ENCODE peak calls at places on chromosomes 7 and 10, in five cellular contexts. O is K562, B is H9, N is GM23338, X is mammary epithelial cell. E is an unnamed sample.

GRCh38 chr7:12630615-12630884 is 56.9 kb upstream of the ARL4A start:
- DNase-seq in O (no peak), N (no peak), B (no peak), X (no peak), E (no peak)

GRCh38 chr10:104230490-104230889 is 1.7 kb downstream of the CFAP43 start:
- DNase-seq in N (no peak), X (no peak), O (no peak), B (no peak), E (no peak)

GRCh38 chr7:139913006-139913405 is 83.9 kb downstream of the TBXAS1 start:
- DNase-seq in O (peak; percentile 12), B (no peak), X (no peak), N (no peak), E (no peak)

GRCh38 chr10:61842755-61843497 is 58.6 kb upstream of the ARID5B start:
- DNase-seq in B (no peak), N (no peak), O (no peak), X (peak; percentile 63), E (no peak)

GRCh38 chr7:27168265-27168947 is 3.1 kb upstream of the HOXA9 start:
- DNase-seq in O (no peak), B (no peak), N (peak; percentile 31), X (no peak), E (no peak)

GRCh38 chr10:116113721-116114501 is 159.1 kb downstream of the GFRA1 start:
- DNase-seq in N (no peak), O (no peak), B (peak; percentile 15), X (peak; percentile 37), E (no peak)

GRCh38 chr7:15839415-15840100 is 153.1 kb upstream of the MEOX2 start:
- DNase-seq in B (peak; percentile 75), O (no peak), X (no peak), N (peak; percentile 86), E (no peak)

GRCh38 chr10:33248638-33249037 is 85.8 kb downstream of the NRP1 start:
- DNase-seq in N (no peak), X (peak; percentile 93), O (no peak), B (no peak), E (no peak)

GRCh38 chr7:108270385-108270784 is 140.2 kb upstream of the LAMB4 start:
- DNase-seq in O (no peak), X (no peak), N (no peak), B (no peak), E (no peak)

GRCh38 chr10:132878730-132879407 is 63.5 kb downstream of the CFAP46 start:
- DNase-seq in X (no peak), B (peak; percentile 24), O (no peak), N (peak; percentile 62), E (no peak)

GRCh38 chr10:117790177-117790576 is 247.6 kb downstream of the EMX2 start:
- DNase-seq in X (no peak), B (no peak), N (no peak), O (no peak), E (no peak)

GRCh38 chr7:140972876-140973829 is 41.6 kb downstream of the MRPS33 start:
- DNase-seq in N (no peak), X (no peak), O (no peak), B (no peak), E (no peak)

GRCh38 chr7:86914468-86915054 is 144.9 kb downstream of the ELAPOR2 start:
- DNase-seq in O (peak; percentile 35), B (no peak), X (no peak), N (peak; percentile 55), E (peak; percentile 76)

GRCh38 chr10:46530249-46531186 is 25.9 kb downstream of the GPRIN2 start:
- DNase-seq in O (no peak), X (no peak), B (no peak), N (no peak), E (no peak)

GRCh38 chr7:137001041-137001440 is 132.6 kb downstream of the CHRM2 start:
- DNase-seq in X (no peak), O (no peak), B (no peak), N (no peak), E (no peak)

GRCh38 chr7:118862733-118863132 is 638.2 kb downstream of the ANKRD7 start:
- DNase-seq in X (no peak), N (no peak), O (no peak), B (no peak), E (no peak)

GRCh38 chr10:78470267-78471103 is 436.8 kb downstream of the RPS24 start:
- DNase-seq in N (no peak), X (no peak), B (no peak), O (no peak), E (no peak)

GRCh38 chr7:101998904-101999236 is 181.4 kb downstream of the CUX1 start:
- DNase-seq in B (peak; percentile 73), N (peak; percentile 44), O (no peak), X (no peak), E (no peak)

GRCh38 chr10:114631678-114632417 is 26.2 kb downstream of the ABLIM1 start:
- DNase-seq in B (peak; percentile 55), X (no peak), N (peak; percentile 77), O (peak; percentile 13), E (no peak)

GRCh38 chr7:151251926-151252835 is 3.7 kb upstream of the SMARCD3 start:
- DNase-seq in O (peak; percentile 89), B (peak; percentile 64), N (peak; percentile 79), X (peak; percentile 29), E (no peak)

GRCh38 chr7:34160261-34160752 is 255.0 kb downstream of the BMPER start:
- DNase-seq in X (peak; percentile 2), O (no peak), N (no peak), B (no peak), E (no peak)

GRCh38 chr7:99386584-99387238 is 12.2 kb downstream of the ARPC1B start:
- DNase-seq in B (no peak), X (no peak), N (peak; percentile 64), O (peak; percentile 62), E (peak; percentile 83)

GRCh38 chr7:148084138-148084537 is 506.4 kb upstream of the C7orf33 start:
- DNase-seq in X (peak; percentile 5), N (peak; percentile 66), O (peak; percentile 14), B (peak; percentile 64), E (peak; percentile 79)

GRCh38 chr10:52632591-52632990 is 140.0 kb downstream of the MBL2 start:
- DNase-seq in X (no peak), N (peak; percentile 34), B (no peak), O (no peak), E (no peak)

GRCh38 chr10:81031774-81032173 is 494.1 kb downstream of the SH2D4B start:
- DNase-seq in N (no peak), B (no peak), O (no peak), X (no peak), E (no peak)

GRCh38 chr10:100969175-100970075 is at the start of gene SEMA4G:
- DNase-seq in B (peak; percentile 84), X (no peak), N (peak; percentile 86), O (peak; percentile 78), E (peak; percentile 76)

GRCh38 chr10:104424719-104425118 is 71.1 kb downstream of the CFAP58 start:
- DNase-seq in X (peak; percentile 74), B (no peak), N (no peak), O (no peak), E (no peak)

GRCh38 chr10:44300666-44301649 is 83.9 kb downstream of the CXCL12 start:
- DNase-seq in B (no peak), N (no peak), O (no peak), X (peak; percentile 95), E (peak; percentile 52)

GRCh38 chr7:101832681-101833375 is 15.4 kb downstream of the CUX1 start:
- DNase-seq in X (no peak), O (no peak), B (no peak), N (no peak), E (no peak)

GRCh38 chr10:91190388-91190870 is 30.0 kb upstream of the PCGF5 start:
- DNase-seq in B (no peak), O (no peak), X (no peak), N (no peak), E (no peak)

GRCh38 chr10:91194497-91195179 is 25.8 kb upstream of the PCGF5 start:
- DNase-seq in B (no peak), X (no peak), N (no peak), O (no peak), E (no peak)

GRCh38 chr10:91188889-91189288 is 31.6 kb upstream of the PCGF5 start:
- DNase-seq in X (no peak), N (no peak), B (no peak), O (no peak), E (no peak)

GRCh38 chr10:91191581-91191919 is 28.9 kb upstream of the PCGF5 start:
- DNase-seq in N (no peak), B (no peak), X (no peak), O (no peak), E (no peak)

GRCh38 chr10:91190876-91191580 is 29.4 kb upstream of the PCGF5 start:
- DNase-seq in B (no peak), O (no peak), N (no peak), X (peak; percentile 31), E (no peak)
- H3K79me2 ChIP-seq in B (no peaks in the 10 kb centered on the region), O (peaks cover 11% of the 10 kb centered on the region), N (no peaks in the 10 kb centered on the region), X (no peaks in the 10 kb centered on the region), E (no peaks in the 10 kb centered on the region)

DNA sequence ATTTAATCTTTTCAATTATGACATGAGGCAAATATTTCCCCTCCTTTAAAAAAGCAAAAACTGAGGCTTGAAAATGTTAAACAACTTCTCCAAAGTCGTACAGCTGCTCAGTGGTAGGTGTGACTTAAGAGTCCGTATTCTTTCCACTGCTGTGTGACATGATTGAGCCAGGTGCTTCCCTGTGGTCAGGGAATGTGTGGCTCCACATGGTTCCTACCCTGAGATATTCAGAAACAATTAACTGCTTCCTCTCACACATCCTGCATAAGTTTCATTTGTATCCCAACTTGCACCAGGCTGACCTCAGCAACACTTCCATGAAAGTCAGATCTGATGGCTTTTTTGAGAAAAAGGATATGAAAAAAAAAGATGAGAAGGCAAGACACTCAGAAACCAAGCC is 13.6 kb downstream of the OPALIN start:
- DNase-seq in O (no peak), X (no peak), B (peak; percentile 65), N (peak; percentile 38), E (no peak)
- H3K4me1 ChIP-seq in O (no peaks in the 10 kb centered on the region), X (no peaks in the 10 kb centered on the region), B (peaks cover 7% of the 10 kb centered on the region), N (peaks cover 13% of the 10 kb centered on the region), E (no peaks in the 10 kb centered on the region)

GRCh38 chr10:102117391-102118159 is 2.6 kb downstream of the LDB1 start:
- DNase-seq in O (no peak), X (peak; percentile 56), B (peak; percentile 77), N (peak; percentile 80), E (peak; percentile 57)
- H3K4me2 ChIP-seq in O (peak overlapping the region; percentile 91), X (peak overlapping the region; percentile 68), B (peak overlapping the region; percentile 72), N (peak overlapping the region; percentile 80), E (peak overlapping the region; percentile 84)

DNA sequence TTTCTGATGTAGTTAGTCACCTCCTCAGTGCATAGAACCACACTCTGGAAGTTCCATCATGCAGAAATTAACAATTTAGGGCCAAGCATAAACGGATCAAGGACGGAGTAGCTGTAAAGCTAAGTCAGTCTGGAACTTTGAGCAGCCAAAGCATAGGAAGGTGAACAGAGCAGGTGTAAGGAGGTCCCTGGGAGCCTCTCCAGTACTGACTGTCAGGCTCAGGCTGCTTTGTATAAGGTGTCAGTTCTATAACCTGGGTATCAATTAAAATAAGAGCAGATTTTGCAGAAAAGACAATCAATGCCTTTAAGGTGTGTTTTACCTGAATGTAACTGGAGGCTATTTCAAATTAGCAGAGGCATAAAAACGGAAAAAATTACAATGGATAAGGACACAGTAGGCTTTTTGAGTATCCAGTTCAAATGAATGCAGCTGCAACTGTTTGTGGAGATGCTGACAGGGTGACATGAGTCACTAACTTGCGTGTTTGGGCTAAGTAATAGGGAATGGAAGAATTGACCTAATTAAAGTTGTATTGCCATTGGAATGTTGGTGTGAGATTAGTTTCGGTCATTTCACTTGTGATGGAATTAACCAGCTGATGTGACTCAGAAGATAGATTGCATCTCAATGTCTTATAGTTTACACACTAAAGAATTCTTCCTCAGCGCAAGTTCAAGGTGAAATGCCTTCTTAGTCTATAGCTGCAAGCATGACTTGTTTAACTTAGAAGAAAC is 417.9 kb upstream of the CNTNAP2 start:
- DNase-seq in N (no peak), B (no peak), X (no peak), O (no peak), E (no peak)
- H3K79me2 ChIP-seq in N (no peaks in the 10 kb centered on the region), B (no peaks in the 10 kb centered on the region), X (no peaks in the 10 kb centered on the region), O (no peaks in the 10 kb centered on the region), E (no peaks in the 10 kb centered on the region)

GRCh38 chr7:44467217-44467548 is 23.3 kb downstream of the NUDCD3 start:
- DNase-seq in X (no peak), B (no peak), N (no peak), O (no peak), E (no peak)
- H3K4me1 ChIP-seq in X (peaks cover 10% of the 10 kb centered on the region), B (no peaks in the 10 kb centered on the region), N (no peaks in the 10 kb centered on the region), O (peaks cover 4% of the 10 kb centered on the region), E (peaks cover 46% of the 10 kb centered on the region)